ENCODE peak calls at places on chromosomes 6 and 20, in ten cellular contexts. Y is kidney, Z is upper lobe of right lung, A is lower lobe of right lung, J is breast epithelium, T is endodermal cell, N is mammary epithelial cell, L is fibroblast of lung, H is aorta, W is cardiac muscle cell. K is an unnamed sample.

GRCh38 chr20:51368461-51369211 is 173.9 kb downstream of the NFATC2 start:
- DNase-seq in Y (no peak), T (no peak), J (no peak), Z (peak), N (no peak), H (peak), L (no peak), W (no peak), A (no peak), K (no peak)

GRCh38 chr20:63740501-63741353 is 1.2 kb downstream of the SLC2A4RG start:
- DNase-seq in L (peak), Z (peak), Y (peak), W (peak), A (peak), T (peak), H (peak), J (peak), N (peak), K (peak)

GRCh38 chr6:129263117-129263516 is 380.2 kb downstream of the LAMA2 start:
- DNase-seq in L (no peak), A (no peak), W (peak), N (no peak), T (no peak), H (no peak), Z (no peak), Y (no peak), J (no peak), K (no peak)

GRCh38 chr6:373773-374724 is 17.5 kb upstream of the IRF4 start:
- DNase-seq in Y (peak), L (peak), H (peak), J (no peak), A (no peak), W (peak), N (no peak), T (peak), Z (no peak), K (no peak)

GRCh38 chr6:167104388-167104787 is 18.5 kb upstream of the CCR6 start:
- DNase-seq in J (no peak), W (no peak), T (no peak), Z (no peak), N (no peak), L (no peak), A (no peak), Y (no peak), H (no peak), K (no peak)

GRCh38 chr6:105359419-105360366 is 43.2 kb downstream of the PREP start:
- DNase-seq in H (no peak), Z (no peak), T (no peak), N (peak), J (no peak), Y (no peak), A (no peak), W (peak), L (peak), K (peak)

GRCh38 chr6:47094351-47094925 is 52.3 kb upstream of the ADGRF1 start:
- DNase-seq in W (no peak), A (no peak), Z (no peak), T (peak), N (peak), Y (no peak), J (no peak), H (no peak), L (no peak), K (peak)

GRCh38 chr6:120826253-120826652 is 508.0 kb downstream of the TBC1D32 start:
- DNase-seq in A (no peak), L (peak), H (no peak), Y (no peak), T (peak), N (peak), W (peak), Z (no peak), J (no peak), K (peak)

GRCh38 chr6:139395371-139395770 is 20.9 kb upstream of the CITED2 start:
- DNase-seq in H (no peak), J (no peak), N (no peak), T (no peak), L (no peak), W (no peak), A (no peak), Z (no peak), Y (no peak), K (no peak)

GRCh38 chr6:139323511-139324445 is 32.0 kb upstream of the TXLNB start:
- DNase-seq in H (peak), N (peak), Z (peak), W (no peak), Y (peak), J (peak), L (peak), A (peak), T (peak), K (peak)

GRCh38 chr20:17725094-17725835 is 25.5 kb downstream of the BANF2 start:
- DNase-seq in Z (peak), T (no peak), W (no peak), N (no peak), A (peak), L (no peak), H (no peak), Y (no peak), J (no peak), K (no peak)

GRCh38 chr6:33742092-33742491 is 4.6 kb downstream of the IP6K3 start:
- DNase-seq in Z (no peak), J (no peak), T (no peak), L (no peak), N (no peak), W (no peak), H (no peak), Y (no peak), A (no peak), K (no peak)

GRCh38 chr6:167682546-167683027 is 144.1 kb upstream of the AFDN start:
- DNase-seq in A (no peak), H (no peak), Z (no peak), N (no peak), J (no peak), Y (no peak), T (no peak), L (no peak), W (no peak), K (no peak)

GRCh38 chr20:50220093-50220893 is 29.7 kb downstream of the CEBPB start:
- DNase-seq in J (no peak), Z (no peak), A (peak), H (peak), Y (peak), L (no peak), T (peak), N (no peak), W (no peak), K (no peak)

GRCh38 chr6:3748726-3749389 is 2.7 kb downstream of the PXDC1 start:
- DNase-seq in Z (peak), T (no peak), J (no peak), A (no peak), W (no peak), H (peak), Y (no peak), L (peak), N (no peak), K (no peak)

GRCh38 chr6:45920819-45921511 is 94.7 kb downstream of the CLIC5 start:
- DNase-seq in J (no peak), W (no peak), Z (no peak), N (peak), A (no peak), L (no peak), Y (no peak), H (no peak), T (peak), K (no peak)

GRCh38 chr6:2948228-2949025 is 22.9 kb downstream of the SERPINB6 start:
- DNase-seq in H (no peak), T (peak), Y (no peak), Z (no peak), A (no peak), N (no peak), J (no peak), W (no peak), L (no peak), K (no peak)

GRCh38 chr20:5002077-5002413 is 735 bp upstream of the SLC23A2 start:
- DNase-seq in L (no peak), Z (no peak), N (no peak), A (no peak), W (peak), T (peak), H (no peak), J (no peak), Y (peak), K (no peak)

GRCh38 chr20:40769677-40770285 is 80.7 kb upstream of the MAFB start:
- DNase-seq in W (no peak), Y (no peak), L (no peak), A (no peak), J (no peak), T (no peak), Z (no peak), H (no peak), N (no peak), K (no peak)

GRCh38 chr6:167300902-167301425 is 9.8 kb downstream of the UNC93A start:
- DNase-seq in Z (no peak), Y (no peak), J (no peak), N (no peak), T (no peak), L (no peak), A (no peak), W (no peak), H (no peak), K (no peak)

GRCh38 chr20:41657655-41658054 is 39.5 kb upstream of the CHD6 start:
- DNase-seq in N (no peak), Z (no peak), L (no peak), T (no peak), H (no peak), J (no peak), W (no peak), Y (no peak), A (no peak), K (no peak)

GRCh38 chr20:25247100-25247665 is 702 bp upstream of the PYGB start:
- DNase-seq in Z (peak), W (peak), T (peak), A (peak), H (peak), L (peak), Y (peak), J (no peak), N (peak), K (peak)

GRCh38 chr20:17556842-17557674 is 12.8 kb upstream of the DSTN start:
- DNase-seq in T (peak), J (peak), L (no peak), Y (peak), H (peak), N (peak), Z (peak), A (peak), W (no peak), K (peak)

GRCh38 chr20:59627298-59627697 is 23.0 kb downstream of the PHACTR3 start:
- DNase-seq in L (no peak), H (no peak), A (no peak), T (no peak), Y (no peak), N (no peak), Z (no peak), J (no peak), W (no peak), K (no peak)

GRCh38 chr20:38184098-38184497 is 19.0 kb upstream of the TGM2 start:
- DNase-seq in L (no peak), H (no peak), N (peak), W (no peak), Z (no peak), Y (no peak), J (no peak), T (peak), A (no peak), K (peak)

GRCh38 chr6:43334466-43335095 is 26.0 kb upstream of the CRIP3 start:
- DNase-seq in Y (no peak), N (peak), T (peak), W (peak), H (no peak), J (no peak), A (no peak), Z (no peak), L (peak), K (peak)

GRCh38 chr6:39964094-39964493 is 29.8 kb upstream of the MOCS1 start:
- DNase-seq in L (no peak), T (no peak), Y (no peak), W (no peak), A (no peak), H (no peak), N (no peak), J (no peak), Z (no peak), K (no peak)

GRCh38 chr20:54848262-54848661 is 372.9 kb downstream of the DOK5 start:
- DNase-seq in H (no peak), A (no peak), Z (no peak), L (no peak), W (no peak), T (no peak), N (no peak), Y (no peak), J (no peak), K (no peak)

GRCh38 chr20:33976959-33977358 is 16.8 kb upstream of the RALY start:
- DNase-seq in J (no peak), T (no peak), Z (no peak), H (no peak), W (no peak), A (no peak), L (no peak), N (no peak), Y (no peak), K (no peak)

GRCh38 chr6:1619666-1620503 is 10.2 kb downstream of the FOXC1 start:
- DNase-seq in J (no peak), H (peak), T (peak), A (peak), W (no peak), L (no peak), Z (peak), Y (peak), N (no peak), K (no peak)

GRCh38 chr6:39808934-39809333 is 16.8 kb downstream of the DAAM2 start:
- DNase-seq in Y (no peak), T (no peak), J (no peak), Z (no peak), W (no peak), H (no peak), A (no peak), N (no peak), L (no peak), K (no peak)

GRCh38 chr6:29796026-29796425 is 31.6 kb upstream of the HLA-G start:
- DNase-seq in A (no peak), H (no peak), Y (no peak), J (no peak), T (no peak), W (no peak), Z (no peak), N (no peak), L (no peak), K (no peak)

GRCh38 chr6:604579-604978 is 52.3 kb downstream of the HUS1B start:
- DNase-seq in H (no peak), W (no peak), Z (no peak), Y (no peak), A (no peak), T (no peak), J (no peak), N (no peak), L (no peak), K (no peak)

GRCh38 chr6:14129572-14129971 is 12.0 kb downstream of the CD83 start:
- DNase-seq in N (peak), Y (no peak), H (no peak), A (no peak), W (peak), L (peak), J (no peak), T (peak), Z (no peak), K (peak)

GRCh38 chr6:89133981-89134380 is 11.9 kb upstream of the PM20D2 start:
- DNase-seq in A (no peak), Z (no peak), L (no peak), Y (no peak), H (no peak), J (no peak), N (no peak), T (peak), W (no peak), K (no peak)

GRCh38 chr6:167000759-167001158 is 1.6 kb downstream of the CEP43 start:
- DNase-seq in J (no peak), A (no peak), W (no peak), L (no peak), T (no peak), H (no peak), N (no peak), Z (no peak), Y (no peak), K (no peak)

GRCh38 chr6:20644667-20645370 is 110.6 kb downstream of the CDKAL1 start:
- DNase-seq in Z (no peak), Y (no peak), L (no peak), W (no peak), N (peak), J (no peak), H (no peak), T (no peak), A (no peak), K (no peak)

GRCh38 chr6:134429861-134430380 is 112.0 kb upstream of the SGK1 start:
- DNase-seq in T (no peak), L (no peak), A (no peak), Z (no peak), W (no peak), H (no peak), N (no peak), Y (no peak), J (no peak), K (no peak)

GRCh38 chr6:134432036-134432435 is 114.1 kb upstream of the SGK1 start:
- DNase-seq in N (no peak), Y (no peak), Z (no peak), J (no peak), H (no peak), L (no peak), A (no peak), W (no peak), T (no peak), K (no peak)

GRCh38 chr6:134427721-134428120 is 109.8 kb upstream of the SGK1 start:
- DNase-seq in A (no peak), T (no peak), Z (no peak), N (peak), H (no peak), J (no peak), Y (no peak), L (no peak), W (no peak), K (no peak)

GRCh38 chr6:134434019-134434949 is 116.4 kb upstream of the SGK1 start:
- DNase-seq in N (no peak), A (no peak), T (no peak), Z (no peak), L (no peak), J (no peak), W (no peak), H (no peak), Y (no peak), K (no peak)

GRCh38 chr6:134431306-134431919 is 113.5 kb upstream of the SGK1 start:
- DNase-seq in H (no peak), T (no peak), N (peak), W (no peak), L (no peak), Z (no peak), Y (no peak), A (no peak), J (no peak), K (no peak)
- H3K27ac ChIP-seq in H (no peak), T (no peak), N (peak), W (no peak), L (peak), Z (no peak), Y (no peak), A (no peak), J (no peak), K (no peak)

DNA sequence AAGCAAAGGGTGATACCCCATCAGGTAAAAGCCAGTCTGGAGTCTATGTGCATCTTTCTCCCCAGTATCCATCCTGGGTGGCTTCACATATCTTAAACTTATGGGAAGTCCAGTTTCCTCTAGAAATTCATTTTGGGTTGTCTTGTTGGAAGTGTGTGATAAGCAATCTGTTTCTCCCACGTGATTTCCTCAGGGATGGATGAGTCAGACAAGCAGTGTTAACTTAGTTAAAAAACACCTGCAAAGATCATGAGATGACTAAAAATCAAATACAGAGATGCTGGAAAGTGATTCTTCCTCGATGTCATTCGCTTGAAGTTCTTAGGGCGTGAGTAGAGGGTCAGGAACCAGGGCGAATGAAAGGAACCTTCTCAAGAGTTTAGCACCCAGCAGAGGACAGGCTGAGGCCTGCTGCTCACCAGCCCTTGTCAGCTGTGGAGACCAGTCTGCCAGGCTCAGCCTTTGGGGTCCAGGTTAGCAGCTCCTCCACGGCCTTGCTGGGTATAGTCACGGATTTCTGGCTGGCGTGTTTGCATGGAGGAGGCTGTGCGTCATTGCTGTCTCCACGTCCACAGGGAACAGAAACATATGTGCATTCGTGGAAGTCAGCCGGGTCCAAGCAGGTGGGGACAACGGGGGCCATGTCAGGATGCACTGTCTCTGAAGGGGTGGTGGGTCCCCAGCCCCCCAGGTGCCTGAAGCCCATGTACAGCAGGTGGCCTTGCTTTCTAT is 2.8 kb upstream of the PNPLA1 start:
- DNase-seq in A (no peak), L (no peak), W (no peak), J (no peak), T (no peak), Y (no peak), H (no peak), N (no peak), Z (no peak), K (no peak)
- H3K27ac ChIP-seq in A (no peak), L (no peak), W (no peak), J (no peak), T (no peak), Y (no peak), H (no peak), N (no peak), Z (no peak), K (no peak)

GRCh38 chr20:46009847-46010246 is 1.1 kb downstream of the MMP9 start:
- DNase-seq in A (no peak), T (peak), J (no peak), N (no peak), Y (no peak), W (no peak), H (no peak), L (no peak), Z (no peak), K (no peak)
- H3K27ac ChIP-seq in A (no peak), T (no peak), J (no peak), N (no peak), Y (no peak), W (no peak), H (no peak), L (no peak), Z (no peak), K (no peak)

GRCh38 chr6:155126727-155127439 is 131.8 kb downstream of the TIAM2 start:
- DNase-seq in N (peak), J (no peak), H (no peak), A (no peak), T (peak), Z (no peak), L (peak), W (no peak), Y (no peak), K (peak)
- H3K27ac ChIP-seq in N (no peak), J (no peak), H (no peak), A (no peak), T (peak), Z (no peak), L (no peak), W (no peak), Y (no peak), K (no peak)

GRCh38 chr6:122431780-122432179 is 32.3 kb downstream of the HSF2 start:
- DNase-seq in H (no peak), N (no peak), W (no peak), A (no peak), T (no peak), L (no peak), J (no peak), Y (no peak), Z (no peak), K (no peak)

GRCh38 chr6:122426597-122426996 is 27.1 kb downstream of the HSF2 start:
- DNase-seq in T (no peak), N (peak), J (no peak), A (no peak), Y (no peak), L (no peak), Z (no peak), W (no peak), H (no peak), K (no peak)

GRCh38 chr6:122428781-122429180 is 29.3 kb downstream of the HSF2 start:
- DNase-seq in T (no peak), W (no peak), Y (no peak), Z (no peak), H (no peak), J (no peak), N (no peak), L (peak), A (no peak), K (no peak)

GRCh38 chr6:122432816-122433215 is 33.4 kb downstream of the HSF2 start:
- DNase-seq in W (no peak), J (no peak), N (no peak), Y (no peak), A (no peak), L (no peak), T (no peak), H (no peak), Z (no peak), K (no peak)

GRCh38 chr6:122429328-122429727 is 29.9 kb downstream of the HSF2 start:
- DNase-seq in N (no peak), W (no peak), H (no peak), A (no peak), Y (no peak), Z (no peak), J (no peak), L (no peak), T (no peak), K (no peak)
- H3K27ac ChIP-seq in N (no peak), W (no peak), H (no peak), A (no peak), Y (no peak), Z (no peak), J (no peak), L (no peak), T (no peak), K (no peak)

GRCh38 chr6:41713650-41714291 is 21.6 kb downstream of the TFEB start:
- DNase-seq in T (no peak), N (peak), J (no peak), H (no peak), W (no peak), Z (no peak), Y (peak), A (no peak), L (no peak), K (no peak)
- H3K27ac ChIP-seq in T (no peak), N (peak), J (peak), H (no peak), W (peak), Z (peak), Y (peak), A (no peak), L (no peak), K (peak)